ENCODE peak calls at places on chromosome 18, in nine cellular contexts. One of them, this sample, is unnamed.
A peak's percentile ranks its signal among the peaks of the same experiment; 100 is the strongest.

GRCh38 chr18:23281626-23282436 is 146.5 kb downstream of the CABLES1 start:
- DNase-seq in adrenal gland: no peak
- DNase-seq in right lobe of liver: no peak
- DNase-seq in OCI-LY7: no peak
- DNase-seq in thoracic aorta: no peak
- DNase-seq in tibial artery: no peak
- DNase-seq in heart right ventricle: no peak
- DNase-seq in upper lobe of right lung: no peak
- DNase-seq in lower lobe of right lung: no peak
- DNase-seq in this sample: peak; percentile 46

GRCh38 chr18:68796936-68797690 is 767 bp upstream of the CCDC102B start:
- DNase-seq in lower lobe of right lung: peak; percentile 25
- DNase-seq in adrenal gland: peak; percentile 7
- DNase-seq in upper lobe of right lung: no peak
- DNase-seq in heart right ventricle: peak; percentile 14
- DNase-seq in tibial artery: no peak
- DNase-seq in right lobe of liver: no peak
- DNase-seq in OCI-LY7: no peak
- DNase-seq in thoracic aorta: no peak
- DNase-seq in this sample: no peak

GRCh38 chr18:2794159-2794558 is 52.6 kb upstream of the EMILIN2 start:
- DNase-seq in tibial artery: no peak
- DNase-seq in OCI-LY7: no peak
- DNase-seq in thoracic aorta: no peak
- DNase-seq in right lobe of liver: no peak
- DNase-seq in upper lobe of right lung: no peak
- DNase-seq in heart right ventricle: no peak
- DNase-seq in lower lobe of right lung: no peak
- DNase-seq in adrenal gland: no peak
- DNase-seq in this sample: no peak

GRCh38 chr18:25229080-25229479 is 122.9 kb downstream of the ZNF521 start:
- DNase-seq in tibial artery: no peak
- DNase-seq in thoracic aorta: no peak
- DNase-seq in heart right ventricle: no peak
- DNase-seq in upper lobe of right lung: no peak
- DNase-seq in lower lobe of right lung: no peak
- DNase-seq in OCI-LY7: no peak
- DNase-seq in adrenal gland: peak; percentile 22
- DNase-seq in right lobe of liver: no peak
- DNase-seq in this sample: no peak

GRCh38 chr18:70634576-70635147 is 345.8 kb downstream of the SOCS6 start:
- DNase-seq in adrenal gland: no peak
- DNase-seq in thoracic aorta: no peak
- DNase-seq in lower lobe of right lung: no peak
- DNase-seq in right lobe of liver: no peak
- DNase-seq in heart right ventricle: no peak
- DNase-seq in OCI-LY7: no peak
- DNase-seq in upper lobe of right lung: no peak
- DNase-seq in tibial artery: no peak
- DNase-seq in this sample: no peak

GRCh38 chr18:65091737-65092329 is 659.0 kb upstream of the CDH7 start:
- DNase-seq in right lobe of liver: no peak
- DNase-seq in adrenal gland: peak; percentile 16
- DNase-seq in lower lobe of right lung: no peak
- DNase-seq in heart right ventricle: no peak
- DNase-seq in thoracic aorta: no peak
- DNase-seq in OCI-LY7: peak; percentile 28
- DNase-seq in tibial artery: no peak
- DNase-seq in upper lobe of right lung: no peak
- DNase-seq in this sample: no peak

GRCh38 chr18:21243041-21243431 is 1.0 kb downstream of the GREB1L start:
- DNase-seq in lower lobe of right lung: no peak
- DNase-seq in tibial artery: no peak
- DNase-seq in OCI-LY7: no peak
- DNase-seq in thoracic aorta: no peak
- DNase-seq in upper lobe of right lung: no peak
- DNase-seq in adrenal gland: no peak
- DNase-seq in heart right ventricle: no peak
- DNase-seq in right lobe of liver: peak; percentile 45
- DNase-seq in this sample: no peak

GRCh38 chr18:2532797-2533196 is 38.5 kb downstream of the METTL4 start:
- DNase-seq in lower lobe of right lung: no peak
- DNase-seq in tibial artery: no peak
- DNase-seq in adrenal gland: no peak
- DNase-seq in right lobe of liver: no peak
- DNase-seq in heart right ventricle: no peak
- DNase-seq in OCI-LY7: no peak
- DNase-seq in thoracic aorta: no peak
- DNase-seq in upper lobe of right lung: no peak
- DNase-seq in this sample: no peak

GRCh38 chr18:62524443-62525200 is 1.8 kb downstream of the ZCCHC2 start:
- DNase-seq in tibial artery: peak; percentile 47
- DNase-seq in heart right ventricle: peak; percentile 69
- DNase-seq in thoracic aorta: no peak
- DNase-seq in OCI-LY7: peak; percentile 60
- DNase-seq in adrenal gland: peak; percentile 72
- DNase-seq in upper lobe of right lung: peak; percentile 87
- DNase-seq in lower lobe of right lung: peak; percentile 79
- DNase-seq in right lobe of liver: peak; percentile 70
- DNase-seq in this sample: peak; percentile 69

GRCh38 chr18:58223717-58224424 is 179.8 kb downstream of the NEDD4L start:
- DNase-seq in adrenal gland: peak; percentile 84
- DNase-seq in lower lobe of right lung: peak; percentile 61
- DNase-seq in right lobe of liver: peak; percentile 89
- DNase-seq in heart right ventricle: no peak
- DNase-seq in OCI-LY7: no peak
- DNase-seq in upper lobe of right lung: peak; percentile 76
- DNase-seq in tibial artery: no peak
- DNase-seq in thoracic aorta: no peak
- DNase-seq in this sample: peak; percentile 71

DNA sequence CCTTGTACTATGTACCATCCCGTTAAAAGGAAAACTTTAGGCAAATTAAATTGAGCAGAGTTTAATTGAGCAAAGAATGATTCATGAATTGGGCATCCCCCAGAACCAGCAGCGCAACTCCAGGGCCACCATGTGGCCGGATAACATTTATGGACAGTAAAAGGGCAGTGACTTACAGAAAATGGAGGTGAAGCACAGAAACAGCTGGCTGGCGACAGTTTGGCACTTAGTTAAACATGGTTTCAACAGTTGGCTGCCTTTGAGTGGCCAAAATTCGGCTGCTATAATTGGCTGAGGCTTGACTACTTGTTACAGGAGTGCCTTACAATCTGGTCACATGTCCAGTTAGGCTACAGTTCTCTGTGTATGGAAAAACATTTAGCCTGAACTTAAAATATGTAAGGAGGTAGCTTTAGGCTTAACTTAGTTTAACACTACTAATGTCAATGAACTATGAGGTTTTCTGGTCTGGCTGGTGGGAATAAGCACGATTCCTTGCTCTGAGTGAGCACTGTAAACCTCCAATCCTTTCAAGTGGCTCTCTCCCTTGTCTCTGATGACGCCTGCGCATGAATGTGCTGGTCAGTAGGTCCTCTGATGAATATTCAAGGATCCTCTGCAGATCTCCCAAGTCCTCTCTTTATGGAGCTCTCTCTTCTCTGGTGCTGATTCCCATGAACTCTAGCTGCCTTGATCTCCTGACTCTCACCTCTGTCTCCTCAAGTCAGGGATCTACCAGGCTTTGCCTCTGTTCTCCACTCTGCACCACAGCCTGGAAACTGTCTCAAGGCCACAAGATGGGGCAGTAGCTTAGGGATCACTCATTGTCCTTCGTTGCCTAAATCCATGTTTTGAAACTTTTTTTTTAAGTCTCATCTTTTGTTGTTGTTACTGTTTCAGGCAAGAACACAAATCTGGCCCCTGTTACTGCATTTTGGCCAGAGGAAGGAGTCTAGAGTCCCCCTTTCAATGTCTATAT is 24.4 kb upstream of the RAB31 start:
- DNase-seq in heart right ventricle: no peak
- DNase-seq in thoracic aorta: no peak
- DNase-seq in OCI-LY7: no peak
- DNase-seq in lower lobe of right lung: no peak
- DNase-seq in right lobe of liver: no peak
- DNase-seq in adrenal gland: peak; percentile 31
- DNase-seq in upper lobe of right lung: no peak
- DNase-seq in tibial artery: peak; percentile 67
- DNase-seq in this sample: no peak
- TF ChIP-seq CTCF in heart right ventricle: no peak
- TF ChIP-seq CTCF in thoracic aorta: peak; percentile 23
- TF ChIP-seq CTCF in OCI-LY7: no peak
- TF ChIP-seq CTCF in lower lobe of right lung: peak; percentile 36
- TF ChIP-seq CTCF in right lobe of liver: peak; percentile 7
- TF ChIP-seq CTCF in adrenal gland: peak; percentile 35
- TF ChIP-seq CTCF in upper lobe of right lung: peak; percentile 46
- TF ChIP-seq CTCF in tibial artery: peak; percentile 36
- TF ChIP-seq CTCF in this sample: peak; percentile 25

GRCh38 chr18:67232406-67232805 is 284.1 kb downstream of the DSEL start:
- DNase-seq in tibial artery: no peak
- DNase-seq in right lobe of liver: no peak
- DNase-seq in upper lobe of right lung: no peak
- DNase-seq in adrenal gland: no peak
- DNase-seq in OCI-LY7: no peak
- DNase-seq in thoracic aorta: no peak
- DNase-seq in heart right ventricle: no peak
- DNase-seq in lower lobe of right lung: no peak
- DNase-seq in this sample: no peak
- H3K27ac ChIP-seq in tibial artery: no peak overlapping the region
- H3K27ac ChIP-seq in right lobe of liver: no peak overlapping the region
- H3K27ac ChIP-seq in upper lobe of right lung: no peak overlapping the region
- H3K27ac ChIP-seq in adrenal gland: no peak overlapping the region
- H3K27ac ChIP-seq in OCI-LY7: no peak overlapping the region
- H3K27ac ChIP-seq in thoracic aorta: no peak overlapping the region
- H3K27ac ChIP-seq in heart right ventricle: no peak overlapping the region
- H3K27ac ChIP-seq in lower lobe of right lung: no peak overlapping the region
- H3K27ac ChIP-seq in this sample: no peak overlapping the region

DNA sequence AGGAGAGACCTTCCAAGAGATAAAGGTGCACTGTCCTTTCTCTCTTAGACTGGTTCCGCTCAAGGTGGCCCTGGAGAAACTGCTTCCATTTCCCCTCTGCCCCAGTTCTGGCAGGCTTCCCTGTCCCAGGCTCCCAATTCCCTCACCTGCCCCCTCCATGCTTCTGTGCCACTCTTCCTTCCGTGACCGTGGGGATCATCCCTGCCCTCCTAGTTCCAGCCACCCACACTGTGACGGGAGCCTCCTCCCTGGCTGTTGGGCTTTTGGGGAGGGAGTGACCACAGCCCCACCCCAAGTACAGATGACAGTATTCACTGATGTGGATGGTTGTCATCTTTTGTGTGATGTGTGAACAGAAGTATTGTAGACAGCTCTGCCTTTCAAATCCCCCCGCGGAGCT is 2.8 kb downstream of the IMPA2 start:
- DNase-seq in heart right ventricle: no peak
- DNase-seq in tibial artery: no peak
- DNase-seq in right lobe of liver: no peak
- DNase-seq in adrenal gland: no peak
- DNase-seq in upper lobe of right lung: no peak
- DNase-seq in thoracic aorta: no peak
- DNase-seq in lower lobe of right lung: no peak
- DNase-seq in OCI-LY7: no peak
- DNase-seq in this sample: no peak
- H3K4me3 ChIP-seq in heart right ventricle: no peak overlapping the region
- H3K4me3 ChIP-seq in tibial artery: no peak overlapping the region
- H3K4me3 ChIP-seq in right lobe of liver: no peak overlapping the region
- H3K4me3 ChIP-seq in adrenal gland: no peak overlapping the region
- H3K4me3 ChIP-seq in upper lobe of right lung: no peak overlapping the region
- H3K4me3 ChIP-seq in thoracic aorta: no peak overlapping the region
- H3K4me3 ChIP-seq in lower lobe of right lung: peak overlapping the region; percentile 83
- H3K4me3 ChIP-seq in OCI-LY7: no peak overlapping the region
- H3K4me3 ChIP-seq in this sample: no peak overlapping the region

GRCh38 chr18:54003195-54003594 is 221.3 kb downstream of the MBD2 start:
- DNase-seq in right lobe of liver: no peak
- DNase-seq in tibial artery: no peak
- DNase-seq in OCI-LY7: no peak
- DNase-seq in upper lobe of right lung: no peak
- DNase-seq in adrenal gland: no peak
- DNase-seq in thoracic aorta: no peak
- DNase-seq in lower lobe of right lung: no peak
- DNase-seq in heart right ventricle: no peak
- DNase-seq in this sample: no peak

DNA sequence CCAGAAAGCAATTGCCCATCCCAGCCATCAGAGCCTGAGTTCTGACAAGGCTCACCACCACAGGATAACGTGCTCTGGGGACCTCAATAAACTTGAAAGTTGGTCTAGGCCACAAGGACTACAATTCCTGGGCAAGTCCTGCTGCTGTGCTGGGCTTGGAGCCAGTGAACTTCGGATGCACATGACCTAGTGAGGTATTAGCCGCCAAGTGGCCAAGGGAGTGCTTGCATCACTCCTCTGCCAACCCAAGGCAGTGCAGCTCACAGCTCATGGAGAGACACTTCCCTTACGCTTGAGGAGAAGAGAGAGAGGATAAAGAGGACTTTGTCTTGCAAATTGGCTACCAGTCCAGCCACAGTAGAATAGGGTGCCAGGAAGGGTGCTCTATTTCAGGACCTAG is 219.6 kb downstream of the MBD2 start:
- DNase-seq in thoracic aorta: no peak
- DNase-seq in heart right ventricle: no peak
- DNase-seq in right lobe of liver: no peak
- DNase-seq in upper lobe of right lung: no peak
- DNase-seq in lower lobe of right lung: no peak
- DNase-seq in OCI-LY7: no peak
- DNase-seq in adrenal gland: no peak
- DNase-seq in tibial artery: no peak
- DNase-seq in this sample: no peak
- TF ChIP-seq CTCF in thoracic aorta: no peak
- TF ChIP-seq CTCF in heart right ventricle: no peak
- TF ChIP-seq CTCF in right lobe of liver: no peak
- TF ChIP-seq CTCF in upper lobe of right lung: no peak
- TF ChIP-seq CTCF in lower lobe of right lung: no peak
- TF ChIP-seq CTCF in OCI-LY7: no peak
- TF ChIP-seq CTCF in adrenal gland: no peak
- TF ChIP-seq CTCF in tibial artery: no peak
- TF ChIP-seq CTCF in this sample: no peak

GRCh38 chr18:39624934-39625333 is 2059.3 kb upstream of the CELF4 start:
- DNase-seq in thoracic aorta: no peak
- DNase-seq in heart right ventricle: no peak
- DNase-seq in lower lobe of right lung: no peak
- DNase-seq in right lobe of liver: no peak
- DNase-seq in upper lobe of right lung: no peak
- DNase-seq in tibial artery: no peak
- DNase-seq in OCI-LY7: no peak
- DNase-seq in adrenal gland: no peak
- DNase-seq in this sample: no peak
- H3K27ac ChIP-seq in thoracic aorta: no peak overlapping the region
- H3K27ac ChIP-seq in heart right ventricle: no peak overlapping the region
- H3K27ac ChIP-seq in lower lobe of right lung: no peak overlapping the region
- H3K27ac ChIP-seq in right lobe of liver: no peak overlapping the region
- H3K27ac ChIP-seq in upper lobe of right lung: no peak overlapping the region
- H3K27ac ChIP-seq in tibial artery: no peak overlapping the region
- H3K27ac ChIP-seq in OCI-LY7: no peak overlapping the region
- H3K27ac ChIP-seq in adrenal gland: no peak overlapping the region
- H3K27ac ChIP-seq in this sample: no peak overlapping the region